ENCODE peak calls at places on chromosomes 1 and 21, in four cellular contexts. C is K562, U is HepG2, L is endothelial cell of umbilical vein. J is an unnamed sample.

GRCh38 chr21:41762236-41762635 is 4.6 kb downstream of the RIPK4 start:
- DNase-seq in C (no peak), U (no peak), L (no peak), J (no peak)

GRCh38 chr21:29888437-29888836 is 51.4 kb downstream of the GRIK1 start:
- DNase-seq in C (no peak), U (no peak), L (no peak), J (no peak)

GRCh38 chr1:203189951-203190352 is 3.4 kb upstream of the CHI3L1 start:
- DNase-seq in C (no peak), U (no peak), L (no peak), J (no peak)

GRCh38 chr1:201702936-201703335 is 126.0 kb upstream of the IPO9 start:
- DNase-seq in C (peak), U (no peak), L (no peak), J (no peak)

GRCh38 chr1:53654216-53655210 is 84.5 kb downstream of the GLIS1 start:
- DNase-seq in C (no peak), U (no peak), L (no peak), J (no peak)

GRCh38 chr1:202143011-202143767 is 1.3 kb downstream of the ARL8A start:
- DNase-seq in C (no peak), U (peak), L (peak), J (no peak)

GRCh38 chr1:110502402-110502801 is 16.6 kb downstream of the KCNA10 start:
- DNase-seq in C (no peak), U (no peak), L (no peak), J (no peak)

GRCh38 chr1:206035027-206035426 is 11.3 kb upstream of the CTSE start:
- DNase-seq in C (no peak), U (no peak), L (no peak), J (no peak)

GRCh38 chr21:17583898-17584297 is 28.8 kb downstream of the BTG3 start:
- DNase-seq in C (no peak), U (no peak), L (no peak), J (no peak)

GRCh38 chr1:47434051-47434842 is 3.6 kb upstream of the FOXD2 start:
- DNase-seq in C (no peak), U (no peak), L (peak), J (no peak)
- TF ChIP-seq EZH2 in C (no peak), U (no peak), L (no peak), J (no peak)

DNA sequence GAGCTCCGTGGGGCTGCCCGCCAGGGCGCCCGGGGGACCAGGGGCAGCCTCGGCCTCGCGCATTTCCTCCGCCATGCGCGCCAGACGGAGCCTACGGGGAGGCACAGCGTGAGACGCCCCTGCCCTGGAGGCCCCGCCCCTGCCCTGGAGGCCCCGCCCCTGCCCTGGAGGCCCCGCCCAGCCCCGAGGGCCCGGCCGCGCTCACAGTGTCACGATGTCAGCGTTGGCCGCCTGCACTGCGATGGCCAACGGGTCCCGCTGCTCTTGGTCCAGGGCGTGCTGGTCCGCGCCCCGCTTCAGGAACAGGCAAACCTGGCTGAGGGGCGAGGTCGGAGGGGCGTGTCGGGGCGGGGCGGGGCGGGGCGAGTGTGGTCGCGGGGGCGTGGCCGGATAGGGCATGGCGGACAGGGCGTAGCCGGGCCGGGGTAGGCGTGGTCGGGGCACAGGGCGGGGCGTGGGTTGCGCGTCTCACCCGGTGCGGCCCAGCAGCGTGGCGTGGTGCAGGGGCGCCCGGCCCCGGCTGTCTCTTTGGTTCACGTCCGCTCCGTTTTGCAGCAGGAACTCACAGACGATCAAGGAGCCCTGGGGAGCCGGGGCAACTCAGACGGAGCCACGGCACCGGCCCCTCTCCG is 13.5 kb downstream of the SCNN1D start:
- DNase-seq in C (peak), U (no peak), L (no peak), J (no peak)
- TF ChIP-seq MYC in C (no peak), U (no peak), L (no peak), J (no peak)

GRCh38 chr1:157219182-157219581 is 81.0 kb upstream of the ETV3 start:
- DNase-seq in C (no peak), U (no peak), L (no peak), J (no peak)
- TF ChIP-seq EZH2 in C (no peak), U (no peak), L (no peak), J (no peak)

GRCh38 chr1:5826601-5827000 is 165.6 kb downstream of the NPHP4 start:
- DNase-seq in C (no peak), U (no peak), L (no peak), J (no peak)
- TF ChIP-seq MYC in C (no peak), U (no peak), L (no peak), J (no peak)

GRCh38 chr1:156384658-156385057 is 15.6 kb downstream of the RHBG start:
- DNase-seq in C (no peak), U (no peak), L (no peak), J (no peak)

GRCh38 chr1:156386134-156386901 is 17.3 kb downstream of the RHBG start:
- DNase-seq in C (no peak), U (no peak), L (no peak), J (no peak)

GRCh38 chr1:156384007-156384406 is 15.0 kb downstream of the RHBG start:
- DNase-seq in C (no peak), U (no peak), L (no peak), J (no peak)

GRCh38 chr1:156386949-156387898 is 18.2 kb downstream of the RHBG start:
- DNase-seq in C (no peak), U (no peak), L (no peak), J (no peak)

DNA sequence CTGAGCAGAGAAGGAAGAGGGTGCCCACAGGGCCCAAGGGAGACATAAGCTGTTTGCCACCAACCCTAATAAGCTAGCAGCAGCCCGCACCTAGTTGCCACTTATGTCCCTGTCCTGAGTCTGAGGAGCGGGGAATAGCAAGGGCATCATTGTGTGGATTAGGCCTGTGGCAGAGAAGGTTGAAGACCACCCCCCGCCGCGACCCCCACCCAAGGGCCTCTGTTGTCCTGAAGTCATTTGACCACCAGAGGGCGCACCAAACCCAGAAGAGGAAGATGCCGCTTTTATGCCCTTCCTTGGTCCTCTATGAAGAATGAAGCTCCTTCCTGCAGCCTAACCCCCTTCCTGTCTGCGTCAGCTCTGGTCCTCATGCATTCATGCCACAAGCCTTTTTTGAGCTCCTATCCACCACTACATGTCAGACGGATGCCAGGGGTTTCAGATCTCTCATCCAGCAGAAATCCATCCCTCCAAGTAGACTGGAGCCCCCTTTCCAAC is 16.6 kb downstream of the RHBG start:
- DNase-seq in C (peak), U (peak), L (peak), J (no peak)
- TF ChIP-seq EZH2 in C (no peak), U (no peak), L (no peak), J (no peak)

DNA sequence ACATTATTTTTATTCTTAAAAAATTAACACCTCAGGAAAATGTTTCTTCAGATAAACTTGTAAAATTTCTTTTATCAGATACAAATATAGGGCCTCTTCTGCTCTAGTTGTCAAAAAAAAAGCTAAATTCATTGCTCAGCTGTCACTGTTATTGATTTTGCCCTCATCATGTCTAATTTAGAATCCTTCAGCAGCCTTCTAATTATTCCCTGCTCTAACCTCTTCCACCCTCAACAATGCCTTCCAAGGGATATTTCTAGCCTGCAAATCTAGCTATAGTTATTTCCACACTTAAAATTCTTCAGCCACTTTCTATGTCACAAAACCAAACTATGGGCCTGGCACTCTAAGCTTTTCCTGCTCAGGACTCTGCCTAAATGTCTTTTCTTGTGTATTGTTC is 25.2 kb downstream of the PDE4B start:
- DNase-seq in C (no peak), U (no peak), L (no peak), J (no peak)
- TF ChIP-seq MYC in C (no peak), U (no peak), L (no peak), J (no peak)

J was measured in GM12878.